ENCODE peak calls at places on chromosomes 16 and 17, in ten cellular contexts. H is GM12878, L is SK-N-SH, F is suprapubic skin, X is sigmoid colon, K is endothelial cell of umbilical vein, A is upper lobe of left lung, P is breast epithelium, Y is stomach, V is esophagus muscularis mucosa. E is an unnamed sample. For H3K9me3, the result is how much of the 10 kb centered on the place peaks cover.

GRCh38 chr16:56269824-56270684 is 78.8 kb downstream of the GNAO1 start:
- DNase-seq in H (no peak), L (no peak), F (no peak), X (peak), K (no peak), A (no peak), P (no peak), Y (no peak), V (no peak), E (peak)

GRCh38 chr16:15573274-15573895 is 69.6 kb downstream of the MARF1 start:
- DNase-seq in H (no peak), L (no peak), F (no peak), X (no peak), K (no peak), A (no peak), P (no peak), Y (no peak), V (no peak), E (no peak)

GRCh38 chr17:36949461-36949927 is 740 bp downstream of the AATF start:
- DNase-seq in H (no peak), L (no peak), F (no peak), X (no peak), K (no peak), A (no peak), P (no peak), Y (no peak), V (no peak), E (no peak)

GRCh38 chr17:60902399-60902798 is 224.7 kb downstream of the BCAS3 start:
- DNase-seq in H (no peak), L (no peak), F (no peak), X (no peak), K (no peak), A (no peak), P (no peak), Y (no peak), V (no peak), E (no peak)

GRCh38 chr17:16083223-16083622 is 83.6 kb downstream of the TTC19 start:
- DNase-seq in H (no peak), L (no peak), F (no peak), X (no peak), K (no peak), A (no peak), P (no peak), Y (no peak), V (no peak), E (no peak)

GRCh38 chr16:50065241-50065623 is 538 bp upstream of the HEATR3 start:
- DNase-seq in H (no peak), L (no peak), F (no peak), X (no peak), K (no peak), A (no peak), P (no peak), Y (no peak), V (no peak), E (no peak)

GRCh38 chr17:31385428-31386285 is 5.8 kb upstream of the RAB11FIP4 start:
- DNase-seq in H (no peak), L (no peak), F (no peak), X (no peak), K (no peak), A (no peak), P (no peak), Y (no peak), V (no peak), E (no peak)

GRCh38 chr17:142876-143784 is 5.8 kb downstream of the SCGB1C2 start:
- DNase-seq in H (no peak), L (no peak), F (no peak), X (peak), K (no peak), A (no peak), P (peak), Y (no peak), V (no peak), E (no peak)

GRCh38 chr16:50538411-50539052 is 9.7 kb upstream of the NKD1 start:
- DNase-seq in H (no peak), L (peak), F (no peak), X (no peak), K (no peak), A (no peak), P (no peak), Y (no peak), V (no peak), E (no peak)

GRCh38 chr17:73003487-73003886 is 89.0 kb downstream of the SLC39A11 start:
- DNase-seq in H (no peak), L (no peak), F (no peak), X (no peak), K (no peak), A (no peak), P (no peak), Y (no peak), V (no peak), E (no peak)

GRCh38 chr16:82160226-82160625 is 9.8 kb downstream of the MPHOSPH6 start:
- DNase-seq in H (no peak), L (no peak), F (no peak), X (no peak), K (no peak), A (no peak), P (no peak), Y (no peak), V (no peak), E (no peak)

GRCh38 chr17:40951011-40951622 is 13.7 kb upstream of the KRT23 start:
- DNase-seq in H (no peak), L (no peak), F (no peak), X (no peak), K (no peak), A (no peak), P (no peak), Y (no peak), V (no peak), E (no peak)

GRCh38 chr17:32777436-32777835 is 99.5 kb downstream of the MYO1D start:
- DNase-seq in H (no peak), L (no peak), F (no peak), X (no peak), K (no peak), A (peak), P (no peak), Y (no peak), V (no peak), E (no peak)

GRCh38 chr17:45845376-45846185 is 900 bp downstream of the SPPL2C start:
- DNase-seq in H (no peak), L (no peak), F (no peak), X (no peak), K (no peak), A (peak), P (no peak), Y (no peak), V (no peak), E (no peak)

GRCh38 chr16:49739381-49739780 is 116.5 kb downstream of the ZNF423 start:
- DNase-seq in H (no peak), L (peak), F (no peak), X (no peak), K (no peak), A (no peak), P (no peak), Y (no peak), V (no peak), E (no peak)

GRCh38 chr17:2214887-2215615 is 88.5 kb downstream of the SMG6 start:
- DNase-seq in H (no peak), L (peak), F (no peak), X (peak), K (peak), A (no peak), P (no peak), Y (no peak), V (no peak), E (peak)

GRCh38 chr17:46212634-46213435 is 19.6 kb upstream of the KANSL1 start:
- DNase-seq in H (no peak), L (peak), F (no peak), X (peak), K (peak), A (no peak), P (peak), Y (peak), V (peak), E (peak)

GRCh38 chr16:79593074-79593531 is 7.4 kb downstream of the MAF start:
- DNase-seq in H (no peak), L (no peak), F (no peak), X (no peak), K (no peak), A (no peak), P (no peak), Y (no peak), V (no peak), E (no peak)

GRCh38 chr17:47742319-47743181 is 9.5 kb downstream of the TBX21 start:
- DNase-seq in H (no peak), L (peak), F (peak), X (peak), K (no peak), A (peak), P (peak), Y (no peak), V (no peak), E (no peak)

GRCh38 chr16:47524007-47524405 is 62.9 kb downstream of the PHKB start:
- DNase-seq in H (no peak), L (no peak), F (no peak), X (no peak), K (peak), A (no peak), P (no peak), Y (no peak), V (no peak), E (no peak)

GRCh38 chr16:53207810-53208752 is 153.3 kb downstream of the CHD9 start:
- DNase-seq in H (peak), L (peak), F (no peak), X (no peak), K (peak), A (no peak), P (peak), Y (peak), V (no peak), E (peak)

GRCh38 chr17:81000089-81000630 is 8.5 kb downstream of the CHMP6 start:
- DNase-seq in H (no peak), L (no peak), F (peak), X (no peak), K (no peak), A (no peak), P (no peak), Y (no peak), V (no peak), E (no peak)

GRCh38 chr16:75264999-75265910 is 13.8 kb upstream of the BCAR1 start:
- DNase-seq in H (no peak), L (peak), F (peak), X (peak), K (no peak), A (peak), P (no peak), Y (peak), V (no peak), E (peak)

GRCh38 chr17:29115435-29115834 is 64.8 kb downstream of the MYO18A start:
- DNase-seq in H (no peak), L (no peak), F (no peak), X (no peak), K (no peak), A (peak), P (no peak), Y (no peak), V (no peak), E (no peak)

GRCh38 chr16:46555981-46556380 is 65.2 kb downstream of the SHCBP1 start:
- DNase-seq in H (no peak), L (no peak), F (no peak), X (no peak), K (no peak), A (no peak), P (no peak), Y (no peak), V (no peak), E (no peak)

GRCh38 chr17:74545456-74546230 is at the start of gene CD300C:
- DNase-seq in H (no peak), L (no peak), F (no peak), X (no peak), K (no peak), A (peak), P (no peak), Y (no peak), V (no peak), E (no peak)

GRCh38 chr17:74546586-74546985 is 671 bp upstream of the CD300C start:
- DNase-seq in H (no peak), L (no peak), F (no peak), X (no peak), K (no peak), A (no peak), P (no peak), Y (no peak), V (no peak), E (no peak)

GRCh38 chr17:74543406-74543805 is 2.5 kb downstream of the CD300C start:
- DNase-seq in H (no peak), L (no peak), F (no peak), X (peak), K (no peak), A (no peak), P (no peak), Y (no peak), V (no peak), E (no peak)

GRCh38 chr17:74543891-74544760 is 1.8 kb downstream of the CD300C start:
- DNase-seq in H (no peak), L (no peak), F (no peak), X (no peak), K (no peak), A (no peak), P (no peak), Y (no peak), V (no peak), E (no peak)

GRCh38 chr17:74544991-74545441 is 899 bp downstream of the CD300C start:
- DNase-seq in H (no peak), L (no peak), F (no peak), X (no peak), K (no peak), A (no peak), P (no peak), Y (no peak), V (no peak), E (no peak)
- TF ChIP-seq POLR2AphosphoS5 in H (no peak), L (no peak), F (no peak), X (no peak), K (no peak), A (no peak), P (no peak), Y (no peak), V (no peak), E (no peak)

GRCh38 chr17:17495448-17496188 is 577 bp downstream of the RASD1 start:
- DNase-seq in H (no peak), L (no peak), F (peak), X (peak), K (peak), A (peak), P (no peak), Y (no peak), V (no peak), E (peak)
- H3K4me3 ChIP-seq in H (peak), L (peak), F (peak), X (peak), K (peak), A (peak), P (peak), Y (peak), V (peak), E (peak)

GRCh38 chr16:80958284-80958683 is 48.4 kb downstream of the CMC2 start:
- DNase-seq in H (no peak), L (no peak), F (no peak), X (no peak), K (no peak), A (no peak), P (no peak), Y (no peak), V (no peak), E (no peak)
- H3K9me3 ChIP-seq in H (under half), L (under half), F (under half), X (under half), K (under half), A (under half), P (under half), Y (under half), V (under half), E (under half)

GRCh38 chr17:50785126-50785525 is 17.8 kb upstream of the ANKRD40CL start:
- DNase-seq in H (no peak), L (no peak), F (no peak), X (no peak), K (no peak), A (no peak), P (peak), Y (no peak), V (no peak), E (no peak)

GRCh38 chr17:50783905-50784304 is 16.6 kb upstream of the ANKRD40CL start:
- DNase-seq in H (no peak), L (no peak), F (no peak), X (no peak), K (no peak), A (no peak), P (no peak), Y (no peak), V (no peak), E (no peak)

GRCh38 chr17:50781167-50781566 is 13.8 kb upstream of the ANKRD40CL start:
- DNase-seq in H (no peak), L (no peak), F (no peak), X (no peak), K (no peak), A (peak), P (no peak), Y (no peak), V (no peak), E (no peak)

GRCh38 chr17:50785942-50786570 is 18.7 kb upstream of the ANKRD40CL start:
- DNase-seq in H (no peak), L (no peak), F (no peak), X (no peak), K (no peak), A (no peak), P (peak), Y (peak), V (no peak), E (no peak)

DNA sequence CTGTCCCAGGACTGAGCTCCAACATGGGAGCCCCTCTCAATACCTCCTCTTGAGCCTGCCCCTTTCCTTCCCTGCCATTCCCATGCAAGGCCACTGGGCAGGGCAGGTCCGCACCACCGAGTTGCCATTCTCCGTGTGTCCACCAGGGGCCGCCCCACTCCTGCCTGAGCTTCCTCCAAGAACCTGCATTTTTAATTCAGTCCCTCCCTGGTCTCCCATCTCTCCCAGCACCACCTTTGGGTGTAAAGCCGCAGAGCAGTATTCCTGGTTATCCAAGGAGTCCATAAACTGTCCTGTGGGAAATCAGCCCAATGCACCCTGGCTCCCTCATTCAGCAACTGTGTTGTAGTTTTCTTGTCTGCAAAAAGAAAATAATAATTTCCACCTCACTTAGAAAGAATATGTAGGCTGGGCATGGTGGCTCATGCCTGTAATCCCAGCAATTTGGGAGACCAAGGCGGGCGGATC is 15.9 kb upstream of the ANKRD40CL start:
- DNase-seq in H (peak), L (peak), F (peak), X (peak), K (peak), A (peak), P (peak), Y (peak), V (peak), E (peak)
- TF ChIP-seq POLR2AphosphoS5 in H (no peak), L (no peak), F (no peak), X (no peak), K (no peak), A (no peak), P (no peak), Y (no peak), V (no peak), E (no peak)

GRCh38 chr17:49506282-49506681 is 11.2 kb downstream of the NGFR start:
- DNase-seq in H (no peak), L (no peak), F (no peak), X (no peak), K (no peak), A (peak), P (no peak), Y (no peak), V (no peak), E (no peak)
- H3K4me3 ChIP-seq in H (no peak), L (no peak), F (no peak), X (no peak), K (no peak), A (no peak), P (no peak), Y (no peak), V (no peak), E (no peak)

GRCh38 chr16:63228259-63228658 is 1192.0 kb upstream of the CDH8 start:
- DNase-seq in H (no peak), L (no peak), F (no peak), X (no peak), K (no peak), A (no peak), P (no peak), Y (no peak), V (no peak), E (no peak)

DNA sequence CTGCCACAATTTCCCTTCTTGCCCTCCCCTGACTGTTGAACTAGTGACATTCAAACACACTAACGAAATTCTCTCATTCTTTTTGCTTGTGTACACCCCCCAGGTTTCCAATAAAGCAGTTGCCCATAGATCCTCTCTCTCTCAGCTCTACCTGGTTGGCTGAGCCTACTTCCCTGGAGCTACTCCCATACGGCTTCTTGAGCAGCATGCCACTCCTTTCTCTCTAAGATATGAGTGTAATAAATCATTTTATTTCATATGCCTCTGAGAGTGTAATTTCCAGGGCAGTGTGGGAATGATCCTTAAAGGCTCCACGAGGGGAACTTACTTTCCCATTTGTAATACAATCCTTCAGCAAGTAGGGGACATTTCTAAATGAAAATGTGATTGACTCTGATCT is 1194.1 kb upstream of the CDH8 start:
- DNase-seq in H (no peak), L (no peak), F (no peak), X (no peak), K (no peak), A (no peak), P (no peak), Y (no peak), V (no peak), E (no peak)
- H3K9me3 ChIP-seq in H (under half), L (under half), F (under half), X (under half), K (under half), A (under half), P (under half), Y (under half), V (under half), E (under half)

GRCh38 chr17:70124723-70125122 is 44.6 kb upstream of the KCNJ2 start:
- DNase-seq in H (no peak), L (no peak), F (no peak), X (no peak), K (no peak), A (no peak), P (no peak), Y (no peak), V (no peak), E (no peak)
- TF ChIP-seq POLR2AphosphoS5 in H (no peak), L (no peak), F (no peak), X (no peak), K (no peak), A (no peak), P (no peak), Y (no peak), V (no peak), E (no peak)

DNA sequence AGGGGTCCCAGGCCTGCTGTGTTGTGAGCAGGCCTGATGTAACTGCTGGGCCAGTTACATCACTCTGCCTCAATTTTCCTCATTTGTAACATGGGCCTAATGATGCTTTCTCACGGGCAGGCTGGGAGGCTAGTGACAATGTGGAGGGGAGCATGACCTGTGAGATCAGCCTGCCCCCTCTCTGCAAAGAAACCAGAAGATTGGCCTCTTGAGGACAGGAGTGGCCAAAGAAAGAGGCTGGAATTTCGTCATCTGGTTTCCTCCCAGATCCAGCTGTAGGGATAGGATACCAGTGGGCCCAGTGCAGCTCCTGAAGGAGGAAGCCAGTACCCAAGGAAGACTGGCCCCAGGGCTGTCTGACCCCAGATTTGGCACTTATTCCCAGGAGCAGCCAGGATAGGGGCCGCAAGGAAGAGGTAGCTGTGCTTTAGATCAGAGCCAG is 615 bp upstream of the SREBF1 start:
- DNase-seq in H (no peak), L (no peak), F (no peak), X (peak), K (peak), A (no peak), P (no peak), Y (no peak), V (no peak), E (no peak)
- H3K4me3 ChIP-seq in H (no peak), L (peak), F (peak), X (peak), K (no peak), A (peak), P (peak), Y (peak), V (peak), E (peak)

DNA sequence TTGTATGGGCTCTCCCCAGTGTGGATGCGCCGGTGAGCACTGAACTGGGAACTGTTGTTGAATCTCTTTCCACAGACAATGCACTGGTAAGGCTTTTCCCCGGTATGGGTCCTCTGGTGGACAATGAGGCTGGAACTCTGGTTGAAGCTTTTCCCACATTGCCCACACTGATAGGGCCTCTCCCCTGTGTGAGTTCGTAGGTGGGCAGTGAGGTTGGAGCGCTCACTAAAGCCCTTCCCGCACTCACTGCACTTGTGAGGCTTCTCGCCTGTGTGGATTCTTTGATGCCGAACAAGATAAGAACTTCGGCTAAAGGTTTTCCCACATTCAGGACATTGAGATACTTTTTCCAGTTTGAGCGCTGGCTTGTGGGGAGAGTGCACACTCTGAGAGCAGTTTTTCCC is 17.8 kb downstream of the ZSCAN32 start:
- DNase-seq in H (no peak), L (no peak), F (no peak), X (no peak), K (no peak), A (no peak), P (no peak), Y (no peak), V (no peak), E (no peak)
- H3K9me3 ChIP-seq in H (half or more), L (under half), F (half or more), X (half or more), K (under half), A (half or more), P (half or more), Y (half or more), V (under half), E (half or more)

E was measured in transverse colon.